ENCODE peak calls at places on chromosomes 5 and 9, in six cellular contexts. L is neuronal stem cell, Z is mesendoderm, X is IMR-90, P is H1, Q is trophoblast cell. U is an unnamed sample.

GRCh38 chr9:107438211-107439030 is 51.1 kb downstream of the KLF4 start:
- DNase-seq in L (no peak), Z (peak; percentile 84), X (no peak), P (peak; percentile 61), Q (peak; percentile 89), U (peak; percentile 88)

GRCh38 chr5:131375351-131375750 is 111.5 kb downstream of the CDC42SE2 start:
- DNase-seq in L (no peak), Z (no peak), X (no peak), P (no peak), Q (no peak), U (peak; percentile 22)

GRCh38 chr5:74020488-74020887 is 394.5 kb downstream of the ARHGEF28 start:
- DNase-seq in L (no peak), Z (no peak), X (no peak), P (no peak), Q (no peak), U (no peak)

GRCh38 chr5:91486638-91487037 is 103.5 kb upstream of the ARRDC3 start:
- DNase-seq in L (no peak), Z (no peak), X (peak; percentile 23), P (no peak), Q (peak; percentile 20), U (peak; percentile 22)

GRCh38 chr9:127204771-127205470 is 59.7 kb upstream of the GARNL3 start:
- DNase-seq in L (no peak), Z (peak; percentile 56), X (peak; percentile 49), P (no peak), Q (peak; percentile 26), U (peak; percentile 70)

GRCh38 chr5:55994502-55994997 is at the start of gene IL6ST:
- DNase-seq in L (no peak), Z (peak; percentile 85), X (peak; percentile 93), P (no peak), Q (peak; percentile 75), U (peak; percentile 96)

GRCh38 chr5:71865202-71865601 is 146.1 kb downstream of the CARTPT start:
- DNase-seq in L (no peak), Z (no peak), X (peak; percentile 75), P (no peak), Q (no peak), U (no peak)

GRCh38 chr5:76715734-76716455 is at the start of gene F2R:
- DNase-seq in L (peak; percentile 74), Z (peak; percentile 85), X (peak; percentile 70), P (peak; percentile 80), Q (peak; percentile 46), U (peak; percentile 87)

GRCh38 chr9:131701789-131702337 is 38.0 kb downstream of the RAPGEF1 start:
- DNase-seq in L (no peak), Z (peak; percentile 75), X (peak; percentile 49), P (no peak), Q (peak; percentile 53), U (peak; percentile 79)

GRCh38 chr5:142322747-142323479 is 1.9 kb downstream of the SPRY4 start:
- DNase-seq in L (peak; percentile 14), Z (no peak), X (peak; percentile 69), P (no peak), Q (peak; percentile 78), U (peak; percentile 74)

GRCh38 chr5:6046296-6046695 is 332.1 kb downstream of the MED10 start:
- DNase-seq in L (no peak), Z (no peak), X (no peak), P (no peak), Q (no peak), U (no peak)

GRCh38 chr9:121774715-121775613 is 123.5 kb downstream of the DAB2IP start:
- DNase-seq in L (no peak), Z (no peak), X (no peak), P (no peak), Q (no peak), U (no peak)

GRCh38 chr5:147558826-147559225 is 49.0 kb upstream of the DPYSL3 start:
- DNase-seq in L (no peak), Z (peak; percentile 72), X (peak; percentile 81), P (peak; percentile 74), Q (peak; percentile 29), U (peak; percentile 84)

GRCh38 chr9:119418721-119419120 is 49.5 kb upstream of the BRINP1 start:
- DNase-seq in L (no peak), Z (no peak), X (no peak), P (no peak), Q (no peak), U (no peak)

GRCh38 chr9:105062222-105062850 is 134.4 kb upstream of the ABCA1 start:
- DNase-seq in L (no peak), Z (no peak), X (no peak), P (no peak), Q (no peak), U (no peak)

GRCh38 chr5:118243068-118243467 is 745.3 kb downstream of the DTWD2 start:
- DNase-seq in L (no peak), Z (no peak), X (no peak), P (no peak), Q (peak; percentile 43), U (no peak)

GRCh38 chr5:5658226-5658625 is 235.7 kb downstream of the ICE1 start:
- DNase-seq in L (no peak), Z (no peak), X (no peak), P (no peak), Q (peak; percentile 37), U (no peak)

GRCh38 chr5:118371973-118372650 is 616.2 kb downstream of the DTWD2 start:
- DNase-seq in L (no peak), Z (no peak), X (no peak), P (no peak), Q (no peak), U (no peak)

DNA sequence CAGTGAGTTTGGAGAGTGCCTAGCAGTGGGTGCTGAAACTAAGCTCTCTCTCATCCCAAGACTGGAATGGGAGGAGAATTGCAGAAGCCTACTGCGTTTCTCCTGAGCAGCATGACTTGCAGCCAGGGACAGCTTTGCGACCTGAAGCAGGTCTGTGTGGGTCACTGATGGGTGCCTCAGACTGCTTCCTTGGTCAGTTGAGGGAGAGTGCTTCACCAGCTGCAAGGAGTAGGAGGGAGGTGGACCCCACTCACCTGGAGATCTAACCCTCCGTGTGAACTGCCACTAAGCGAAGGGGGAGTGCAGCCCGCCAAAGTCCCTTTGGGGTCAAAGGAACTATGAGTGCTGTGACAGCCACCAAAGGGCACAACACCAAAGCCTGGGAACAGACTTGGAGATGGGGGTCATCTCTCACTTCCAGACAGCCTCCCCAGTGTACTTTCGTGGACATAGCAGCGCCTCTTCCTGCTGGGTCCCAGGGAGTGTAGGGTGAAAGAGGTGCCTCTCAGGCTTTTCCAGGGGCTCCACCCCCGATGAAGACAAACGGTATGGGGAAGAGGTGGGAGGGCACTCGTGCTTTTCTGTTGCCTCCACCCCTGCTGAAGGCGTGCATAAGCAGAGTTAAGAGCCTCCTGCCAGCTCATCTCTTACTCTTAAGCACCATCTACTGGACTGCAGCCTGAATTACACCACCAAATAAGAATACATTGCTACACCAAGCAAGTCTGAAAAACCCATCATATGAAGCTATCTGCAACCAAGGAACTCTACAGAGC is 34.3 kb upstream of the MACIR start:
- DNase-seq in L (peak; percentile 41), Z (peak; percentile 90), X (peak; percentile 75), P (peak; percentile 66), Q (peak; percentile 78), U (peak; percentile 78)
- H3K4me3 ChIP-seq in L (no peak overlapping the region), Z (no peak overlapping the region), X (no peak overlapping the region), P (no peak overlapping the region), Q (no peak overlapping the region), U (no peak overlapping the region)

DNA sequence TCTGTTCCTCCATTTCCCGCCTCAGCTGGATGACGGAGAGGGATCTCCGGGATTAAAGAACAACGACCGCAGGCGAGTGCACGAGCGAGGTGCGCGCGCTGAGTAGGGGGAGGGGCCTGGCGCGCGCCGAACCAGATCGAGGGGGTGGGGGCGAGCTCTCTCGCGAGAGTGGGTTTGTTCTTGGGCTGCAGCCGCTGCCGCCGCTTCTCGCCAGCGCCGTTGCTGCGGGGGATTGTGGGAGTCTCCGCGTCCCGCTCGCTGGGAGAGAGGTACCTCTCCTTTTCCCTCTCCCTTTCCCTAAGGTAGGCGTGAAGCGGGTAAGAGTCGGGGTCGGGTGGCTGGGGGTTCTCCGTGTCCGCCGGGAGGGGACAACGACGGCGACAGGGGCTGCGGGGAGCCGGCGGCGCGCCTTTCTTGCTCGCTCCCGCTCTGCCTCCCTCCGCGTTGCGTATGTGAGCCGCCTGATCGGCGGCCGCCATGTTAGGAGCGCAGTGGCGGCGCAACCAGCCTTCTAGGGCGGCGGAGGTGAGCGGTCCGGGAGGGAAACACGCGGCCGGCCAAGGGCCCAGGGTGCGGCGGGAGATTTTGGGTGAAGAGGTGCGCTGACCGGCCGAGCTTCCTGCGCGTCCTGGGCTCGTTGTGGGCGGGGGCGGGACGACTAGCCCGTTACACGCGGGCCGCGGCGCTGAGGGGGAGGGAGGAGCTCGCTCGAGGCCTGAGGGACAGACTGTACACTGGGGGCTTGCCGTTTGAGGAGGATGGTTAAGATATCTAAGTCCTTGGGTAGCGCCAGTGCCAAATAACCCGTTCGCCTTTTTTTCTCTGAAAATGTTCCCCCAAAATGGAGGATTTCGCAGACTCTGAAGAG is at the start of gene MATR3:
- DNase-seq in L (peak; percentile 95), Z (peak; percentile 98), X (peak; percentile 94), P (peak; percentile 95), Q (peak; percentile 97), U (peak; percentile 97)
- H3K4ac ChIP-seq in L (peak within 1 kb of the TSS; percentile 97), Z (peak within 1 kb of the TSS; percentile 99), X (peak within 1 kb of the TSS; percentile 97), P (peak within 1 kb of the TSS; percentile 100), Q (peak within 1 kb of the TSS; percentile 98), U (peak within 1 kb of the TSS; percentile 100)

GRCh38 chr5:51500-51823 is 40.5 kb upstream of the PLEKHG4B start:
- DNase-seq in L (no peak), Z (no peak), X (no peak), P (no peak), Q (no peak), U (no peak)

GRCh38 chr5:50724-51499 is 41.1 kb upstream of the PLEKHG4B start:
- DNase-seq in L (no peak), Z (no peak), X (no peak), P (peak; percentile 54), Q (no peak), U (no peak)

GRCh38 chr5:54876-55569 is 36.9 kb upstream of the PLEKHG4B start:
- DNase-seq in L (no peak), Z (no peak), X (no peak), P (no peak), Q (no peak), U (no peak)

GRCh38 chr5:54175-54730 is 37.7 kb upstream of the PLEKHG4B start:
- DNase-seq in L (no peak), Z (no peak), X (no peak), P (no peak), Q (no peak), U (no peak)

DNA sequence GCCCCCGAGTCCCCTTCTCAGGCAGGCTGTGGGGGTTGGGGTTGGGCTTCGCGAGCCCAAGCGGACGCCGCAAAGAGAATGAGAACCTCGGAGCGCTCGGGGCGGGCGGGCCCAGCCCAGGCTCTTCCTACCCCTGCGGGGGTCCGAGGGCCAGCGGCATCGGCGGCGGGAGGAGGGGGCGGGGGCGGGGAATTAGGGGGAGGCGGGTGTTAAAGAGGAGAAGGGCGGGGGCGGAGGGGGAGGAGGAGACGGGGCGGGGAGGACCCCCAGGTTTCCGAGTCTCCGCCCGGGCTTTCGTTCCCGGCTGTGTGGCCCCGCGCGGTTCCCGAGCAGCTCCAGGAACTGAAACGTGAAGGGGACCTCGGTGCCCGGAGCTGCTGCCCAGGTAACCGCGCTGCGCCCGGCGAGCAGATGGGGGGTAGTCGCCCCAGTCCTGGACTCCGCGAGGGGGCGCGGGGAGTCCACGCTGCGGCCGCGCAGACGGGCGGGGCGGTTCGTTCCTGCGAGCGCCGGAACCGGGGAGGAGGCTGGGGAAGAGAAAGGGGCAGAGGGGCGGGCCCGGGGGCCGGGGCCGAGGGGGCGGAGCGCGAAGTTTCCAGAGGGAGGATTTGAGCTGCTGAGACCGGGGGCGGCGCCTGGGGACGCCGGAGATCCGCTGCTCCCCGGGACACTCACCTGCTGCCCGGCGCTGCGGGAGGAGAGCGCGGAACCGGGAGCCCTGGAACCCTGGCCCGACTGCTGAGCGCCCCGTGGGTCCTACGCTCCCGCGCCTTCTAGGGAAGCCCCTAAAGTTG is 38.4 kb upstream of the PLEKHG4B start:
- DNase-seq in L (peak; percentile 87), Z (peak; percentile 86), X (peak; percentile 8), P (peak; percentile 94), Q (peak; percentile 14), U (peak; percentile 19)
- H3K4me3 ChIP-seq in L (peak overlapping the region; percentile 88), Z (peak overlapping the region; percentile 48), X (peak overlapping the region; percentile 54), P (peak overlapping the region; percentile 57), Q (peak overlapping the region; percentile 77), U (peak overlapping the region; percentile 44)

GRCh38 chr5:53972314-53972713 is 338.1 kb downstream of the ARL15 start:
- DNase-seq in L (no peak), Z (no peak), X (no peak), P (no peak), Q (no peak), U (no peak)
- H3K4ac ChIP-seq in L (no peak overlapping the region), Z (no peak overlapping the region), X (no peak overlapping the region), P (no peak overlapping the region), Q (no peak overlapping the region), U (no peak overlapping the region)

U was measured in mesenchymal stem cell.